ENCODE peak calls at places on chromosomes 1 and 21, in four cellular contexts. One of them, this sample, is unnamed.

GRCh38 chr1:81803423-81804103 is 2.8 kb downstream of the ADGRL2 start:
- DNase-seq in HepG2: peak
- DNase-seq in GM12878: no peak
- DNase-seq in H1: no peak
- DNase-seq in this sample: peak

GRCh38 chr1:31372051-31372450 is 825 bp downstream of the FABP3 start:
- DNase-seq in HepG2: no peak
- DNase-seq in GM12878: no peak
- DNase-seq in H1: no peak
- DNase-seq in this sample: no peak

GRCh38 chr1:159839135-159839849 is 12.6 kb downstream of the SLAMF8 start:
- DNase-seq in HepG2: no peak
- DNase-seq in GM12878: peak
- DNase-seq in H1: no peak
- DNase-seq in this sample: no peak

GRCh38 chr1:115400891-115401290 is 62.8 kb upstream of the NGF start:
- DNase-seq in HepG2: no peak
- DNase-seq in GM12878: no peak
- DNase-seq in H1: no peak
- DNase-seq in this sample: no peak

GRCh38 chr1:22753396-22754083 is 42.9 kb downstream of the EPHB2 start:
- DNase-seq in HepG2: no peak
- DNase-seq in GM12878: no peak
- DNase-seq in H1: no peak
- DNase-seq in this sample: no peak

GRCh38 chr1:39866767-39867166 is 16.5 kb downstream of the TRIT1 start:
- DNase-seq in HepG2: no peak
- DNase-seq in GM12878: no peak
- DNase-seq in H1: no peak
- DNase-seq in this sample: no peak

GRCh38 chr21:28447453-28447852 is 545.2 kb downstream of the LTN1 start:
- DNase-seq in HepG2: no peak
- DNase-seq in GM12878: no peak
- DNase-seq in H1: no peak
- DNase-seq in this sample: no peak

GRCh38 chr1:94398356-94398755 is 19.8 kb upstream of the ABCD3 start:
- DNase-seq in HepG2: no peak
- DNase-seq in GM12878: no peak
- DNase-seq in H1: no peak
- DNase-seq in this sample: no peak

GRCh38 chr1:74091371-74091770 is 106.6 kb downstream of the LRRIQ3 start:
- DNase-seq in HepG2: no peak
- DNase-seq in GM12878: no peak
- DNase-seq in H1: no peak
- DNase-seq in this sample: no peak

GRCh38 chr1:43270421-43271095 is 775 bp downstream of the TMEM125 start:
- DNase-seq in HepG2: no peak
- DNase-seq in GM12878: no peak
- DNase-seq in H1: peak
- DNase-seq in this sample: no peak

GRCh38 chr21:36478941-36479340 is 981 bp downstream of the CLDN14 start:
- DNase-seq in HepG2: no peak
- DNase-seq in GM12878: no peak
- DNase-seq in H1: peak
- DNase-seq in this sample: peak

GRCh38 chr1:239164451-239165180 is 221.8 kb upstream of the CHRM3 start:
- DNase-seq in HepG2: no peak
- DNase-seq in GM12878: no peak
- DNase-seq in H1: no peak
- DNase-seq in this sample: no peak

GRCh38 chr1:111833334-111833733 is 77.6 kb downstream of the DDX20 start:
- DNase-seq in HepG2: no peak
- DNase-seq in GM12878: no peak
- DNase-seq in H1: no peak
- DNase-seq in this sample: no peak
- TF ChIP-seq YY1 in HepG2: no peak
- TF ChIP-seq YY1 in GM12878: no peak
- TF ChIP-seq YY1 in H1: no peak
- TF ChIP-seq YY1 in this sample: no peak

DNA sequence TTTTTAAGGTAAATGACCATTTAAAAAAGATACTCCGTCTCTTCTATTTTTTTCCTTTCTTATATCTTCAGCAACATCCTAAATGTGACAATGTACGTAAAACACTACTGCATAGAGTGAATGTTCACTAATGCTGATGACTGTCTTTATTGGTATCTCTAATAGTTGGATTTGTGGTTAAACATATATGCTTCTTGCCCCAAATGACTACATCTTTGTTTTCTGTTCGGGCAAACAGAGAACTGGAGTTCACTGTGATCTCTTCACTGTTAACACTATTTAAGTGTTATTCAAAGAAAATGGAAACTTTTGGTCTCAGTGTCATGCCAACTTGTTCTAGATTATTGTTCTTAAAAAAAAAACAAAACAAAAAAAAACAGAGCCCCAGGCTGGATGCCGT is 109.4 kb downstream of the KIF26B start:
- DNase-seq in HepG2: no peak
- DNase-seq in GM12878: no peak
- DNase-seq in H1: no peak
- DNase-seq in this sample: no peak
- TF ChIP-seq SUZ12 in HepG2: no peak
- TF ChIP-seq SUZ12 in GM12878: no peak
- TF ChIP-seq SUZ12 in H1: no peak
- TF ChIP-seq SUZ12 in this sample: no peak

DNA sequence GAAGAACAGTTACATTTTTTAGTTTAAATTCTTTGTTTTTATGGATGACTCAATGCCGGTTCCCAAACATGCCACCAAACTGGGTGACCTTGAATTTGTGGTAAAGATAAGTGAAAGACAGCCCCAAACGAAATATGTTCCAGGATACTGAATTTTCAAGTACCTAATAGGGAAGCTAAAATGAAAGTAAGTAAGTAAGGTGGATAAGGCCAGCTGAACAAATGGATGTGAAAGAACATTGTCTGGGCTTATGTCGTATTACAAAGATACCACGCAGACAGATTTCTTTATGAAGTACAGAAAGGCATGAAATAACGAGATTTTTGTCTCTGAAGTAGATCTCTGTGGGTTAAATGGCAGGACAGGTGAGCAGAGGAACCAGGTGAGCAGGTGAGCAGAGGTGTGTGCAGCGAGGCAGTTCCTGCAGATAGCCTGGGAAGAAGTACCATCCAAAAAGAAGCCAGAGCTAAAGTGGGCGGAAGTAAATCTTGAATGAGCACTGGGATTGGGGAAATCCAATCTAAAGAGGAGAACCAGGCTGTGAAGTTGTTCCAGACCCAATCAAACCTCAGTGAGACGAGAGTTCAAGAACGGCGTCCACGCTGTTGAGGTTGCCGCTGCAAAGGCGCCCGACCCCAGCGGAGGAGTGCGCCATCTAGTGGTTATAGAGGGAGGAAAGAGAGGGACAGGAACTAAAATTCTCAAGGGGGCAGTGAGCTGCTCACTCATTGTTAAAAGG is 19.6 kb downstream of the TLR5 start:
- DNase-seq in HepG2: peak
- DNase-seq in GM12878: no peak
- DNase-seq in H1: peak
- DNase-seq in this sample: peak
- H3K4me3 ChIP-seq in HepG2: peak
- H3K4me3 ChIP-seq in GM12878: no peak
- H3K4me3 ChIP-seq in H1: no peak
- H3K4me3 ChIP-seq in this sample: no peak

GRCh38 chr1:51839094-51839493 is 39.4 kb downstream of the NRDC start:
- DNase-seq in HepG2: no peak
- DNase-seq in GM12878: no peak
- DNase-seq in H1: no peak
- DNase-seq in this sample: no peak

GRCh38 chr1:51833700-51834099 is 44.8 kb downstream of the NRDC start:
- DNase-seq in HepG2: no peak
- DNase-seq in GM12878: no peak
- DNase-seq in H1: no peak
- DNase-seq in this sample: no peak

GRCh38 chr1:51840182-51840581 is 38.3 kb downstream of the NRDC start:
- DNase-seq in HepG2: no peak
- DNase-seq in GM12878: no peak
- DNase-seq in H1: no peak
- DNase-seq in this sample: no peak

GRCh38 chr1:51840743-51841461 is 37.6 kb downstream of the NRDC start:
- DNase-seq in HepG2: no peak
- DNase-seq in GM12878: no peak
- DNase-seq in H1: no peak
- DNase-seq in this sample: no peak

GRCh38 chr1:51837243-51837642 is 41.3 kb downstream of the NRDC start:
- DNase-seq in HepG2: no peak
- DNase-seq in GM12878: no peak
- DNase-seq in H1: no peak
- DNase-seq in this sample: no peak
- TF ChIP-seq YY1 in HepG2: no peak
- TF ChIP-seq YY1 in GM12878: no peak
- TF ChIP-seq YY1 in H1: no peak
- TF ChIP-seq YY1 in this sample: no peak

GRCh38 chr1:16250547-16251251 is 13.7 kb upstream of the CPLANE2 start:
- DNase-seq in HepG2: no peak
- DNase-seq in GM12878: no peak
- DNase-seq in H1: no peak
- DNase-seq in this sample: no peak
- TF ChIP-seq SUZ12 in HepG2: no peak
- TF ChIP-seq SUZ12 in GM12878: no peak
- TF ChIP-seq SUZ12 in H1: no peak
- TF ChIP-seq SUZ12 in this sample: no peak